ENCODE peak calls at places on chromosomes 3 and 15, in eight cellular contexts. J is choroid plexus epithelial cell, Q is T1000, M is epithelial cell of esophagus, W is GM12878, S is NCI-H748 treated with DMSO at 0.1 percent for 48 hours, A is NCI-H1092, I is Calu3. B is an unnamed sample.

GRCh38 chr3:55585856-55586255 is 98.8 kb upstream of the WNT5A start:
- DNase-seq in J (peak; percentile 7), S (no peak), I (no peak), A (no peak), M (no peak), Q (no peak), W (no peak), B (no peak)

GRCh38 chr15:73927003-73927475 is 777 bp downstream of the LOXL1 start:
- DNase-seq in Q (no peak), A (peak; percentile 33), J (no peak), I (peak; percentile 67), M (peak; percentile 28), W (no peak), S (peak; percentile 19), B (peak; percentile 41)

GRCh38 chr15:93566777-93567176 is 477.8 kb upstream of the RGMA start:
- DNase-seq in Q (no peak), S (peak; percentile 8), A (no peak), I (no peak), J (no peak), M (peak; percentile 100), W (no peak), B (no peak)

GRCh38 chr3:21645121-21645897 is 105.7 kb downstream of the ZNF385D start:
- DNase-seq in Q (no peak), I (no peak), M (no peak), J (peak; percentile 9), A (no peak), S (no peak), W (no peak), B (no peak)

GRCh38 chr15:73633991-73634495 is 854 bp upstream of the NPTN start:
- DNase-seq in J (peak; percentile 96), S (no peak), A (no peak), M (peak; percentile 94), I (peak; percentile 36), W (no peak), Q (peak; percentile 66), B (no peak)

GRCh38 chr3:133457025-133457424 is 57.2 kb downstream of the BFSP2 start:
- DNase-seq in S (no peak), I (no peak), A (peak; percentile 66), M (no peak), Q (no peak), W (no peak), J (no peak), B (no peak)

GRCh38 chr3:124919756-124920155 is 14.8 kb downstream of the MUC13 start:
- DNase-seq in M (no peak), J (peak; percentile 39), W (no peak), S (no peak), I (no peak), Q (no peak), A (no peak), B (no peak)

GRCh38 chr15:68315495-68316007 is 38.0 kb downstream of the FEM1B start:
- DNase-seq in W (no peak), S (no peak), A (no peak), J (peak; percentile 68), Q (no peak), M (no peak), I (no peak), B (no peak)

GRCh38 chr15:96285306-96285705 is 45.2 kb upstream of the NR2F2 start:
- DNase-seq in Q (peak; percentile 29), M (no peak), J (peak; percentile 100), A (no peak), S (no peak), I (no peak), W (no peak), B (no peak)

GRCh38 chr3:123808812-123809211 is 75.3 kb downstream of the MYLK start:
- DNase-seq in Q (no peak), S (no peak), W (no peak), I (no peak), J (no peak), M (no peak), A (no peak), B (no peak)

GRCh38 chr3:69353492-69353891 is 32.4 kb downstream of the FRMD4B start:
- DNase-seq in I (no peak), M (no peak), A (no peak), W (no peak), J (no peak), S (no peak), Q (no peak), B (no peak)

GRCh38 chr15:58473720-58474119 is 41.9 kb downstream of the LIPC start:
- DNase-seq in W (peak; percentile 63), I (peak; percentile 67), Q (no peak), S (no peak), A (no peak), M (peak; percentile 88), J (peak; percentile 91), B (no peak)

GRCh38 chr15:78434134-78434533 is 3.9 kb upstream of the IREB2 start:
- DNase-seq in I (no peak), J (no peak), M (no peak), W (no peak), Q (no peak), S (no peak), A (no peak), B (no peak)

GRCh38 chr3:12139111-12139511 is 19.6 kb downstream of the TIMP4 start:
- DNase-seq in Q (peak; percentile 21), J (peak; percentile 91), W (no peak), M (peak; percentile 47), S (no peak), A (no peak), I (peak; percentile 44), B (no peak)

GRCh38 chr15:88448991-88449461 is 18.2 kb downstream of the MRPL46 start:
- DNase-seq in W (no peak), M (no peak), J (no peak), A (no peak), I (no peak), S (no peak), Q (no peak), B (peak; percentile 91)

GRCh38 chr15:96121521-96121920 is 209.0 kb upstream of the NR2F2 start:
- DNase-seq in Q (no peak), W (no peak), S (no peak), I (no peak), A (no peak), M (no peak), J (peak; percentile 80), B (no peak)

GRCh38 chr15:56524915-56525314 is 60.0 kb upstream of the MNS1 start:
- DNase-seq in I (no peak), S (no peak), W (no peak), J (peak; percentile 67), M (no peak), A (no peak), Q (no peak), B (no peak)

GRCh38 chr3:72797773-72798543 is 50.3 kb downstream of the SHQ1 start:
- DNase-seq in S (peak; percentile 71), M (peak; percentile 10), Q (no peak), W (no peak), I (no peak), A (peak; percentile 78), J (peak; percentile 33), B (peak; percentile 16)